ENCODE peak calls at places on chromosome 4, in six cellular contexts. One of them, this sample, is unnamed.

GRCh38 chr4:92071587-92071986 is 232.2 kb upstream of the GRID2 start:
- DNase-seq in fibroblast of mammary gland: no peak
- DNase-seq in GM13977: no peak
- DNase-seq in CD4-positive, alpha-beta T cell: no peak
- DNase-seq in AG04449: no peak
- DNase-seq in neural progenitor cell: no peak
- DNase-seq in this sample: no peak

GRCh38 chr4:78320353-78320935 is 231.1 kb upstream of the ANXA3 start:
- DNase-seq in GM13977: no peak
- DNase-seq in fibroblast of mammary gland: no peak
- DNase-seq in neural progenitor cell: no peak
- DNase-seq in CD4-positive, alpha-beta T cell: no peak
- DNase-seq in AG04449: no peak
- DNase-seq in this sample: no peak

GRCh38 chr4:79050521-79050880 is 111.3 kb upstream of the PAQR3 start:
- DNase-seq in fibroblast of mammary gland: no peak
- DNase-seq in AG04449: no peak
- DNase-seq in GM13977: no peak
- DNase-seq in neural progenitor cell: no peak
- DNase-seq in CD4-positive, alpha-beta T cell: no peak
- DNase-seq in this sample: no peak

GRCh38 chr4:14827111-14827510 is 175.2 kb upstream of the CPEB2 start:
- DNase-seq in fibroblast of mammary gland: peak
- DNase-seq in CD4-positive, alpha-beta T cell: no peak
- DNase-seq in neural progenitor cell: no peak
- DNase-seq in AG04449: no peak
- DNase-seq in GM13977: no peak
- DNase-seq in this sample: no peak

GRCh38 chr4:148069086-148070010 is 337.5 kb downstream of the ARHGAP10 start:
- DNase-seq in AG04449: no peak
- DNase-seq in fibroblast of mammary gland: no peak
- DNase-seq in neural progenitor cell: no peak
- DNase-seq in GM13977: no peak
- DNase-seq in CD4-positive, alpha-beta T cell: no peak
- DNase-seq in this sample: no peak

GRCh38 chr4:1554876-1555265 is 129.2 kb downstream of the FAM53A start:
- DNase-seq in CD4-positive, alpha-beta T cell: no peak
- DNase-seq in fibroblast of mammary gland: no peak
- DNase-seq in AG04449: no peak
- DNase-seq in neural progenitor cell: no peak
- DNase-seq in GM13977: no peak
- DNase-seq in this sample: no peak

GRCh38 chr4:26992657-26993361 is 132.2 kb downstream of the STIM2 start:
- DNase-seq in fibroblast of mammary gland: peak
- DNase-seq in CD4-positive, alpha-beta T cell: no peak
- DNase-seq in AG04449: no peak
- DNase-seq in neural progenitor cell: no peak
- DNase-seq in GM13977: peak
- DNase-seq in this sample: no peak

GRCh38 chr4:81562093-81562492 is 90.4 kb upstream of the RASGEF1B start:
- DNase-seq in neural progenitor cell: no peak
- DNase-seq in GM13977: peak
- DNase-seq in AG04449: no peak
- DNase-seq in CD4-positive, alpha-beta T cell: no peak
- DNase-seq in fibroblast of mammary gland: no peak
- DNase-seq in this sample: no peak

GRCh38 chr4:81504685-81505598 is 33.2 kb upstream of the RASGEF1B start:
- DNase-seq in fibroblast of mammary gland: peak
- DNase-seq in AG04449: no peak
- DNase-seq in neural progenitor cell: no peak
- DNase-seq in GM13977: no peak
- DNase-seq in CD4-positive, alpha-beta T cell: peak
- DNase-seq in this sample: no peak

GRCh38 chr4:52618795-52619590 is 40.1 kb downstream of the USP46 start:
- DNase-seq in CD4-positive, alpha-beta T cell: no peak
- DNase-seq in GM13977: no peak
- DNase-seq in fibroblast of mammary gland: no peak
- DNase-seq in AG04449: no peak
- DNase-seq in neural progenitor cell: no peak
- DNase-seq in this sample: no peak

GRCh38 chr4:159541143-159541542 is 438.3 kb downstream of the RAPGEF2 start:
- DNase-seq in fibroblast of mammary gland: no peak
- DNase-seq in AG04449: no peak
- DNase-seq in CD4-positive, alpha-beta T cell: no peak
- DNase-seq in neural progenitor cell: no peak
- DNase-seq in GM13977: no peak
- DNase-seq in this sample: no peak

GRCh38 chr4:10180927-10181744 is 64.5 kb upstream of the WDR1 start:
- DNase-seq in AG04449: no peak
- DNase-seq in fibroblast of mammary gland: peak
- DNase-seq in neural progenitor cell: no peak
- DNase-seq in CD4-positive, alpha-beta T cell: no peak
- DNase-seq in GM13977: peak
- DNase-seq in this sample: no peak

GRCh38 chr4:173504181-173504503 is 25.9 kb downstream of the HAND2 start:
- DNase-seq in CD4-positive, alpha-beta T cell: no peak
- DNase-seq in neural progenitor cell: no peak
- DNase-seq in GM13977: peak
- DNase-seq in AG04449: no peak
- DNase-seq in fibroblast of mammary gland: peak
- DNase-seq in this sample: no peak

GRCh38 chr4:109548655-109549054 is 11.4 kb upstream of the MCUB start:
- DNase-seq in neural progenitor cell: no peak
- DNase-seq in CD4-positive, alpha-beta T cell: peak
- DNase-seq in fibroblast of mammary gland: peak
- DNase-seq in AG04449: peak
- DNase-seq in GM13977: no peak
- DNase-seq in this sample: no peak

DNA sequence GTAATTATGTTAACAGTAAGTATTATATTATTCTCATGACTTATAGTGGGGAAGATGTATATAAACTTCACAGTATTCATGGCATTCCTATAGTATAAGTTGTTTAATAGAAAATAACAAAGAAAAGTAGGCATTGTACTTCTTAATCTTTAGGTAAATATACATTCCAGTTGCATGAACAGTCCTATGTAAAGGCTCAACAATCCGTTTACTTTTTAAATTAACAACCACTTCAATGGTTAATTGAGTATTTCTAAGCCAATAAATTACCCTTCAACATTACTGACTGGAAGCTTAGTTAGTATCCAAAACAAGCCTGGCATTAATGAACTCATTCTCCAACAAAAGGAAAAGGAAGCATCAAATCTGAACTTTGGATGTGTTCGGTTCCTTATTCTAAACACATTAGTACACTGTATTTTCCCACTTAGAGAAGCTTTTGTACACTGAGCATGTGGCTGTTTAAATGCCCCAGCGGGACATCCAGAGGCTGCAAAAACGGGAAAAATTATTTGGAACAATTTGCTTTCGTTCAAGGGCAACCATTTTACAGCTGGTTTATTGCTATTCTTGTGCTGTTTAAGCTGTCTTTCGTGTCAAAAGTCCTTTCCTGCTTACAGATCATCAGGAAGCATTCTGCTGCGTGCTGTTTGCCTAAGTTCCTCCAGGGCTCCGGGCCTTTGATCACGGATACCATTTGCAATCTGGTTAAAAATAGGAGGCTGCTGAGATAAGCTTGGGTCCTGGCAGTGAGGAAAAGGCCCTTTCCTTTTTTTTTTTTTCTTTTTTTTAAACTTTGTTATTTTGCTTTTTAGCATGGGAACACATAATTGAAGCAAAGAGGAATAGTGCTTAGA is 460.3 kb downstream of the SPRY1 start:
- DNase-seq in neural progenitor cell: peak
- DNase-seq in CD4-positive, alpha-beta T cell: no peak
- DNase-seq in GM13977: no peak
- DNase-seq in fibroblast of mammary gland: peak
- DNase-seq in AG04449: no peak
- DNase-seq in this sample: peak
- TF ChIP-seq CTCF in neural progenitor cell: peak
- TF ChIP-seq CTCF in CD4-positive, alpha-beta T cell: no peak
- TF ChIP-seq CTCF in GM13977: no peak
- TF ChIP-seq CTCF in fibroblast of mammary gland: peak
- TF ChIP-seq CTCF in AG04449: no peak
- TF ChIP-seq CTCF in this sample: peak

GRCh38 chr4:154399259-154399974 is 92.2 kb downstream of the DCHS2 start:
- DNase-seq in CD4-positive, alpha-beta T cell: no peak
- DNase-seq in GM13977: no peak
- DNase-seq in neural progenitor cell: peak
- DNase-seq in fibroblast of mammary gland: peak
- DNase-seq in AG04449: no peak
- DNase-seq in this sample: no peak
- TF ChIP-seq CTCF in CD4-positive, alpha-beta T cell: no peak
- TF ChIP-seq CTCF in GM13977: no peak
- TF ChIP-seq CTCF in neural progenitor cell: peak
- TF ChIP-seq CTCF in fibroblast of mammary gland: peak
- TF ChIP-seq CTCF in AG04449: no peak
- TF ChIP-seq CTCF in this sample: no peak

GRCh38 chr4:128427832-128428366 is 140.3 kb upstream of the PGRMC2 start:
- DNase-seq in neural progenitor cell: no peak
- DNase-seq in CD4-positive, alpha-beta T cell: no peak
- DNase-seq in AG04449: no peak
- DNase-seq in fibroblast of mammary gland: peak
- DNase-seq in GM13977: no peak
- DNase-seq in this sample: no peak
- TF ChIP-seq CTCF in neural progenitor cell: no peak
- TF ChIP-seq CTCF in CD4-positive, alpha-beta T cell: no peak
- TF ChIP-seq CTCF in AG04449: peak
- TF ChIP-seq CTCF in fibroblast of mammary gland: peak
- TF ChIP-seq CTCF in GM13977: no peak
- TF ChIP-seq CTCF in this sample: no peak

GRCh38 chr4:139082750-139083532 is 67.4 kb downstream of the NOCT start:
- DNase-seq in AG04449: peak
- DNase-seq in neural progenitor cell: peak
- DNase-seq in CD4-positive, alpha-beta T cell: peak
- DNase-seq in GM13977: peak
- DNase-seq in fibroblast of mammary gland: peak
- DNase-seq in this sample: peak

GRCh38 chr4:139085141-139085540 is 69.6 kb downstream of the NOCT start:
- DNase-seq in fibroblast of mammary gland: peak
- DNase-seq in CD4-positive, alpha-beta T cell: no peak
- DNase-seq in GM13977: no peak
- DNase-seq in neural progenitor cell: no peak
- DNase-seq in AG04449: no peak
- DNase-seq in this sample: no peak

GRCh38 chr4:139078926-139079325 is 63.3 kb downstream of the NOCT start:
- DNase-seq in AG04449: no peak
- DNase-seq in neural progenitor cell: no peak
- DNase-seq in CD4-positive, alpha-beta T cell: no peak
- DNase-seq in fibroblast of mammary gland: no peak
- DNase-seq in GM13977: no peak
- DNase-seq in this sample: no peak

GRCh38 chr4:139084425-139085093 is 69.0 kb downstream of the NOCT start:
- DNase-seq in AG04449: no peak
- DNase-seq in neural progenitor cell: no peak
- DNase-seq in CD4-positive, alpha-beta T cell: no peak
- DNase-seq in fibroblast of mammary gland: peak
- DNase-seq in GM13977: peak
- DNase-seq in this sample: peak

GRCh38 chr4:139083533-139084424 is 68.2 kb downstream of the NOCT start:
- DNase-seq in CD4-positive, alpha-beta T cell: peak
- DNase-seq in AG04449: peak
- DNase-seq in fibroblast of mammary gland: peak
- DNase-seq in neural progenitor cell: peak
- DNase-seq in GM13977: peak
- DNase-seq in this sample: peak
- TF ChIP-seq CTCF in CD4-positive, alpha-beta T cell: no peak
- TF ChIP-seq CTCF in AG04449: peak
- TF ChIP-seq CTCF in fibroblast of mammary gland: no peak
- TF ChIP-seq CTCF in neural progenitor cell: peak
- TF ChIP-seq CTCF in GM13977: no peak
- TF ChIP-seq CTCF in this sample: no peak

GRCh38 chr4:113109106-113109740 is 59.8 kb downstream of the ANK2 start:
- DNase-seq in CD4-positive, alpha-beta T cell: no peak
- DNase-seq in AG04449: no peak
- DNase-seq in neural progenitor cell: no peak
- DNase-seq in fibroblast of mammary gland: no peak
- DNase-seq in GM13977: no peak
- DNase-seq in this sample: no peak

GRCh38 chr4:113103556-113103955 is 54.1 kb downstream of the ANK2 start:
- DNase-seq in GM13977: no peak
- DNase-seq in CD4-positive, alpha-beta T cell: no peak
- DNase-seq in neural progenitor cell: no peak
- DNase-seq in AG04449: no peak
- DNase-seq in fibroblast of mammary gland: no peak
- DNase-seq in this sample: no peak

GRCh38 chr4:113101669-113102068 is 52.2 kb downstream of the ANK2 start:
- DNase-seq in neural progenitor cell: no peak
- DNase-seq in CD4-positive, alpha-beta T cell: no peak
- DNase-seq in AG04449: peak
- DNase-seq in fibroblast of mammary gland: peak
- DNase-seq in GM13977: no peak
- DNase-seq in this sample: no peak

GRCh38 chr4:113106076-113106475 is 56.6 kb downstream of the ANK2 start:
- DNase-seq in neural progenitor cell: no peak
- DNase-seq in AG04449: peak
- DNase-seq in GM13977: peak
- DNase-seq in fibroblast of mammary gland: peak
- DNase-seq in CD4-positive, alpha-beta T cell: no peak
- DNase-seq in this sample: no peak
- TF ChIP-seq CTCF in neural progenitor cell: peak
- TF ChIP-seq CTCF in AG04449: peak
- TF ChIP-seq CTCF in GM13977: peak
- TF ChIP-seq CTCF in fibroblast of mammary gland: peak
- TF ChIP-seq CTCF in CD4-positive, alpha-beta T cell: no peak
- TF ChIP-seq CTCF in this sample: peak

GRCh38 chr4:93168053-93168452 is 660.5 kb upstream of the ATOH1 start:
- DNase-seq in neural progenitor cell: no peak
- DNase-seq in GM13977: no peak
- DNase-seq in AG04449: no peak
- DNase-seq in fibroblast of mammary gland: no peak
- DNase-seq in CD4-positive, alpha-beta T cell: no peak
- DNase-seq in this sample: no peak
- TF ChIP-seq CTCF in neural progenitor cell: no peak
- TF ChIP-seq CTCF in GM13977: no peak
- TF ChIP-seq CTCF in AG04449: no peak
- TF ChIP-seq CTCF in fibroblast of mammary gland: no peak
- TF ChIP-seq CTCF in CD4-positive, alpha-beta T cell: no peak
- TF ChIP-seq CTCF in this sample: no peak

This sample was measured in nephron progenitor cell.